ENCODE peak calls at places on chromosomes 5 and 9, in six cellular contexts. E is bronchial epithelial cell, I is pancreas, J is fibroblast of villous mesenchyme, O is AG09309, P is activated B cell treated with CpG ODN at 0.5 μM for 24 hours. C is an unnamed sample.

GRCh38 chr5:73199671-73200070 is 26.7 kb downstream of the TMEM174 start:
- DNase-seq in O (no peak), J (no peak), P (no peak), I (no peak), E (no peak), C (no peak)

GRCh38 chr5:170028124-170028523 is 47.8 kb upstream of the INSYN2B start:
- DNase-seq in I (no peak), J (no peak), O (no peak), E (peak), P (no peak), C (no peak)

GRCh38 chr9:86941196-86941595 is 6.1 kb downstream of the GAS1 start:
- DNase-seq in J (no peak), I (no peak), P (no peak), O (no peak), E (no peak), C (no peak)

GRCh38 chr5:5135957-5136676 is 4.0 kb upstream of the ADAMTS16 start:
- DNase-seq in E (peak), O (no peak), I (no peak), J (peak), P (no peak), C (peak)

GRCh38 chr5:125005287-125005686 is 258.8 kb upstream of the ZNF608 start:
- DNase-seq in P (no peak), E (no peak), I (no peak), O (no peak), J (no peak), C (no peak)

GRCh38 chr9:88372103-88372694 is 16.0 kb upstream of the SPIN1 start:
- DNase-seq in P (no peak), E (no peak), J (no peak), I (no peak), O (no peak), C (no peak)

GRCh38 chr5:107979272-107979671 is 308.5 kb upstream of the EFNA5 start:
- DNase-seq in E (peak), O (no peak), P (no peak), J (no peak), I (no peak), C (peak)

GRCh38 chr5:10201223-10201868 is 48.3 kb downstream of the ATPSCKMT start:
- DNase-seq in P (no peak), O (no peak), I (no peak), J (peak), E (no peak), C (no peak)

GRCh38 chr5:62143268-62144229 is 162.5 kb upstream of the KIF2A start:
- DNase-seq in E (peak), J (peak), I (no peak), P (no peak), O (peak), C (peak)

GRCh38 chr5:59275537-59276276 is 617.8 kb downstream of the PDE4D start:
- DNase-seq in O (no peak), I (no peak), E (peak), J (peak), P (no peak), C (peak)

GRCh38 chr9:34646211-34647083 is at the start of gene GALT:
- DNase-seq in J (peak), I (peak), E (peak), P (peak), O (peak), C (peak)

GRCh38 chr9:27888661-27889295 is 315.5 kb upstream of the C9orf72 start:
- DNase-seq in J (no peak), I (peak), P (no peak), O (no peak), E (peak), C (peak)

GRCh38 chr9:91777437-91777836 is 172.6 kb downstream of the ROR2 start:
- DNase-seq in E (no peak), O (peak), P (no peak), I (no peak), J (peak), C (peak)

GRCh38 chr9:127931092-127931881 is 710 bp upstream of the PIP5KL1 start:
- DNase-seq in J (peak), E (peak), I (no peak), P (no peak), O (no peak), C (peak)

GRCh38 chr5:168916266-168916665 is 337.1 kb upstream of the PANK3 start:
- DNase-seq in O (no peak), J (peak), P (no peak), E (no peak), I (peak), C (peak)

GRCh38 chr9:128225770-128226753 is 22.9 kb downstream of the DNM1 start:
- DNase-seq in J (no peak), E (no peak), P (no peak), I (no peak), O (no peak), C (no peak)

GRCh38 chr5:165457854-165458481 is 1952.5 kb downstream of the MAT2B start:
- DNase-seq in O (no peak), E (peak), P (no peak), I (no peak), J (peak), C (peak)

GRCh38 chr9:18473551-18474279 is at the start of gene ADAMTSL1:
- DNase-seq in O (no peak), J (peak), E (no peak), I (peak), P (no peak), C (no peak)

GRCh38 chr5:30376848-30377247 is 816.6 kb upstream of the CDH6 start:
- DNase-seq in P (no peak), I (no peak), J (no peak), E (no peak), O (no peak), C (no peak)

GRCh38 chr5:68745459-68745858 is 348.4 kb upstream of the SLC30A5 start:
- DNase-seq in O (no peak), P (no peak), I (no peak), E (no peak), J (peak), C (peak)

GRCh38 chr5:126228934-126229333 is 194.3 kb upstream of the GRAMD2B start:
- DNase-seq in J (no peak), E (no peak), P (no peak), O (no peak), I (no peak), C (no peak)

GRCh38 chr9:14271078-14271673 is 42.8 kb downstream of the NFIB start:
- DNase-seq in P (no peak), E (peak), J (peak), O (no peak), I (peak), C (peak)

GRCh38 chr5:40688127-40688756 is 8.5 kb downstream of the PTGER4 start:
- DNase-seq in O (no peak), E (peak), I (peak), J (peak), P (peak), C (peak)

GRCh38 chr5:72130342-72130741 is 23.1 kb downstream of the MAP1B start:
- DNase-seq in P (no peak), I (no peak), J (no peak), O (peak), E (no peak), C (no peak)

GRCh38 chr5:178113141-178113787 is at the start of gene N4BP3:
- DNase-seq in P (peak), I (peak), O (no peak), J (peak), E (peak), C (peak)

GRCh38 chr5:123482258-123482657 is 29.7 kb upstream of the CSNK1G3 start:
- DNase-seq in O (no peak), P (no peak), E (peak), I (no peak), J (peak), C (peak)

GRCh38 chr5:45692481-45692880 is 3.7 kb downstream of the HCN1 start:
- DNase-seq in O (no peak), E (no peak), P (no peak), J (no peak), I (no peak), C (no peak)

GRCh38 chr5:80686757-80687156 is 32.0 kb upstream of the DHFR start:
- DNase-seq in P (no peak), O (no peak), I (no peak), J (peak), E (peak), C (peak)

GRCh38 chr5:180831139-180832080 is 28.8 kb upstream of the MGAT1 start:
- DNase-seq in J (peak), E (peak), O (no peak), P (peak), I (peak), C (peak)

GRCh38 chr5:111983459-111983858 is 226.5 kb upstream of the NREP start:
- DNase-seq in O (no peak), P (no peak), J (no peak), I (no peak), E (no peak), C (no peak)

GRCh38 chr5:106956901-106957300 is 713.8 kb downstream of the EFNA5 start:
- DNase-seq in P (no peak), I (no peak), E (no peak), J (no peak), O (no peak), C (no peak)

GRCh38 chr5:14557203-14557725 is 24.3 kb upstream of the OTULINL start:
- DNase-seq in O (no peak), P (no peak), J (peak), E (no peak), I (no peak), C (no peak)

GRCh38 chr5:180026320-180026719 is 45.2 kb downstream of the RNF130 start:
- DNase-seq in I (no peak), P (no peak), J (peak), E (peak), O (no peak), C (peak)

GRCh38 chr5:32174011-32174866 is at the start of gene GOLPH3:
- DNase-seq in I (peak), E (peak), O (peak), J (peak), P (peak), C (peak)
- TF ChIP-seq CTCF in I (no peak), E (no peak), O (no peak), J (no peak), P (no peak), C (no peak)

GRCh38 chr9:84966876-84967830 is 297.6 kb downstream of the NTRK2 start:
- DNase-seq in J (no peak), O (no peak), E (no peak), P (no peak), I (no peak), C (no peak)
- TF ChIP-seq CTCF in J (no peak), O (no peak), E (no peak), P (no peak), I (no peak), C (no peak)

GRCh38 chr9:134168731-134169130 is 4.4 kb upstream of the RNU6ATAC start:
- DNase-seq in P (no peak), E (no peak), I (no peak), O (no peak), J (no peak), C (no peak)
- TF ChIP-seq CTCF in P (no peak), E (peak), I (no peak), O (no peak), J (no peak), C (peak)

GRCh38 chr9:126724226-126724625 is 80.6 kb upstream of the ZBTB43 start:
- DNase-seq in I (no peak), E (no peak), P (no peak), J (no peak), O (no peak), C (no peak)

GRCh38 chr9:126722922-126723806 is 81.7 kb upstream of the ZBTB43 start:
- DNase-seq in E (peak), I (peak), P (peak), O (no peak), J (peak), C (no peak)

GRCh38 chr9:126722252-126722921 is 82.5 kb upstream of the ZBTB43 start:
- DNase-seq in J (peak), P (peak), E (peak), O (no peak), I (peak), C (peak)

GRCh38 chr9:126721531-126722098 is 83.2 kb upstream of the ZBTB43 start:
- DNase-seq in O (no peak), J (no peak), E (no peak), I (no peak), P (no peak), C (no peak)

GRCh38 chr9:126723807-126724172 is 81.0 kb upstream of the ZBTB43 start:
- DNase-seq in J (no peak), I (no peak), E (no peak), O (no peak), P (no peak), C (no peak)
- TF ChIP-seq CTCF in J (no peak), I (no peak), E (no peak), O (no peak), P (no peak), C (no peak)

GRCh38 chr5:88967633-88968585 is 84.9 kb upstream of the MEF2C start:
- DNase-seq in E (no peak), P (no peak), O (no peak), I (no peak), J (no peak), C (no peak)

GRCh38 chr5:88964831-88965230 is 81.8 kb upstream of the MEF2C start:
- DNase-seq in E (peak), P (no peak), O (no peak), J (no peak), I (no peak), C (no peak)
- TF ChIP-seq CTCF in E (no peak), P (no peak), O (no peak), J (no peak), I (no peak), C (no peak)

GRCh38 chr5:50768650-50769049 is 102.2 kb downstream of the PARP8 start:
- DNase-seq in E (no peak), J (no peak), P (no peak), O (no peak), I (no peak), C (no peak)
- TF ChIP-seq CTCF in E (no peak), J (no peak), P (no peak), O (no peak), I (no peak), C (no peak)

DNA sequence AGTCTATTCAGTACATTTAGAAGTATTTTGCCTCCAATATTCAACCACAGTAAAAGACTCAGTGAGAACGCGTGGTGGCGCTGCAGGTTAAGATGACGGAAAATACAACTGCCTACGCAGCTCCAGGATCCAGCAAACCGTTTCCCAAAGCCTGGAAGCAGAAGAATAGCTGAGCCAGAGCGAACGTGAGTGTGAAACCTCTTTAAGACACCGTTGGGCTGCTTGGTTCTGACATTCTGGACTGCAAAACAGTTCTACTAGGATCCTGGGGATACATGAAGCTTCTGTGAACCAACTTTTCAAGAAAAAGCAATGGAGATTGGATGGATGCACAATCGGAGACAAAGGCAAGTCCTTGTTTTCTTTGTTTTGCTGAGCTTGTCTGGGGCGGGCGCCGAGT is at the start of gene PCDHB16:
- DNase-seq in P (no peak), E (no peak), I (no peak), O (no peak), J (peak), C (peak)
- TF ChIP-seq CTCF in P (no peak), E (peak), I (no peak), O (peak), J (peak), C (peak)

GRCh38 chr9:124212381-124213050 is 45.2 kb upstream of the NEK6 start:
- DNase-seq in I (no peak), J (peak), E (peak), O (no peak), P (no peak), C (no peak)
- TF ChIP-seq CTCF in I (no peak), J (no peak), E (no peak), O (no peak), P (no peak), C (no peak)

GRCh38 chr5:39579750-39580149 is 155.0 kb upstream of the DAB2 start:
- DNase-seq in O (no peak), P (no peak), J (no peak), I (no peak), E (no peak), C (no peak)

GRCh38 chr5:39580702-39581498 is 156.1 kb upstream of the DAB2 start:
- DNase-seq in E (no peak), P (no peak), J (peak), I (no peak), O (peak), C (no peak)

GRCh38 chr5:39584921-39585320 is 160.1 kb upstream of the DAB2 start:
- DNase-seq in O (no peak), J (peak), E (no peak), P (no peak), I (no peak), C (no peak)

GRCh38 chr5:39578887-39579497 is 154.2 kb upstream of the DAB2 start:
- DNase-seq in P (no peak), O (no peak), J (peak), E (peak), I (no peak), C (peak)
- TF ChIP-seq CTCF in P (peak), O (peak), J (peak), E (peak), I (peak), C (peak)

C was measured in MCF 10A.